ENCODE peak calls at places on chromosome 4, in ten cellular contexts. I is Kasumi-1, O is HT1080, G is amygdala, E is activated gamma-delta T cell, F is fibroblast of lung, X is OCI-M1, L is GM20000, K is GM23248, Q is anterior cingulate cortex. P is an unnamed sample.
A peak's percentile ranks its signal among the peaks of the same experiment; 100 is the strongest.

GRCh38 chr4:157885785-157886184 is 287.0 kb downstream of the GASK1B start:
- DNase-seq in I (no peak), O (no peak), G (no peak), E (no peak), F (no peak), X (no peak), L (no peak), K (no peak), Q (no peak), P (no peak)

GRCh38 chr4:85370400-85371032 is 104.4 kb upstream of the ARHGAP24 start:
- DNase-seq in I (peak; percentile 74), O (peak; percentile 34), G (peak; percentile 17), E (no peak), F (peak; percentile 20), X (peak; percentile 63), L (peak; percentile 13), K (peak; percentile 60), Q (peak; percentile 0), P (no peak)

GRCh38 chr4:1208970-1209704 is 36.8 kb upstream of the SPON2 start:
- DNase-seq in I (no peak), O (no peak), G (no peak), E (no peak), F (peak; percentile 50), X (no peak), L (no peak), K (no peak), Q (no peak), P (no peak)

GRCh38 chr4:94452476-94453300 is 946 bp downstream of the PDLIM5 start:
- DNase-seq in I (peak; percentile 40), O (peak; percentile 80), G (peak; percentile 55), E (no peak), F (peak; percentile 90), X (peak; percentile 77), L (peak; percentile 26), K (peak; percentile 93), Q (peak; percentile 13), P (peak; percentile 12)

GRCh38 chr4:67054901-67055300 is 490.4 kb downstream of the CENPC start:
- DNase-seq in I (no peak), O (no peak), G (no peak), E (no peak), F (peak; percentile 47), X (no peak), L (no peak), K (no peak), Q (no peak), P (no peak)

GRCh38 chr4:73705056-73705432 is 35.3 kb upstream of the CXCL8 start:
- DNase-seq in I (no peak), O (peak; percentile 91), G (no peak), E (no peak), F (peak; percentile 84), X (no peak), L (no peak), K (peak; percentile 83), Q (no peak), P (no peak)

GRCh38 chr4:118410143-118410542 is 57.3 kb upstream of the PRSS12 start:
- DNase-seq in I (no peak), O (peak; percentile 58), G (no peak), E (no peak), F (peak; percentile 76), X (no peak), L (no peak), K (peak; percentile 78), Q (no peak), P (no peak)

GRCh38 chr4:121706595-121707021 is 9.8 kb upstream of the ANXA5 start:
- DNase-seq in I (no peak), O (peak; percentile 89), G (no peak), E (no peak), F (peak; percentile 96), X (peak; percentile 74), L (no peak), K (peak; percentile 83), Q (no peak), P (no peak)

GRCh38 chr4:54959656-54960055 is 165.7 kb downstream of the KDR start:
- DNase-seq in I (no peak), O (no peak), G (no peak), E (no peak), F (peak; percentile 87), X (no peak), L (no peak), K (peak; percentile 83), Q (no peak), P (no peak)

GRCh38 chr4:56768301-56768700 is 53.2 kb downstream of the SPINK2 start:
- DNase-seq in I (no peak), O (no peak), G (no peak), E (no peak), F (no peak), X (peak; percentile 20), L (no peak), K (no peak), Q (no peak), P (no peak)

GRCh38 chr4:1551211-1551610 is 132.9 kb downstream of the FAM53A start:
- DNase-seq in I (no peak), O (no peak), G (no peak), E (no peak), F (no peak), X (no peak), L (no peak), K (no peak), Q (no peak), P (no peak)

GRCh38 chr4:168409089-168409801 is 71.0 kb downstream of the DDX60L start:
- DNase-seq in I (no peak), O (peak; percentile 57), G (no peak), E (no peak), F (peak; percentile 58), X (no peak), L (no peak), K (peak; percentile 62), Q (no peak), P (no peak)

GRCh38 chr4:149896428-149896827 is 80.8 kb upstream of the IQCM start:
- DNase-seq in I (peak; percentile 40), O (peak; percentile 32), G (peak; percentile 2), E (no peak), F (peak; percentile 53), X (peak; percentile 78), L (no peak), K (peak; percentile 80), Q (no peak), P (no peak)

GRCh38 chr4:6362896-6363295 is 93.2 kb downstream of the WFS1 start:
- DNase-seq in I (no peak), O (no peak), G (no peak), E (no peak), F (peak; percentile 30), X (peak; percentile 52), L (peak; percentile 49), K (peak; percentile 49), Q (no peak), P (peak; percentile 12)

GRCh38 chr4:54861201-54861600 is 203.4 kb downstream of the KIT start:
- DNase-seq in I (no peak), O (no peak), G (no peak), E (no peak), F (no peak), X (no peak), L (no peak), K (no peak), Q (no peak), P (no peak)

GRCh38 chr4:143026459-143027170 is 158.1 kb upstream of the USP38 start:
- DNase-seq in I (no peak), O (no peak), G (no peak), E (no peak), F (peak; percentile 33), X (no peak), L (no peak), K (peak; percentile 73), Q (no peak), P (no peak)

GRCh38 chr4:184248216-184248615 is 30.5 kb upstream of the ENPP6 start:
- DNase-seq in I (no peak), O (no peak), G (no peak), E (no peak), F (no peak), X (no peak), L (no peak), K (peak; percentile 23), Q (no peak), P (no peak)

GRCh38 chr4:105765690-105766407 is 57.3 kb downstream of the GSTCD start:
- DNase-seq in I (peak; percentile 25), O (peak; percentile 92), G (no peak), E (no peak), F (peak; percentile 94), X (peak; percentile 71), L (no peak), K (peak; percentile 83), Q (no peak), P (no peak)

GRCh38 chr4:78945638-78946179 is 6.5 kb upstream of the PAQR3 start:
- DNase-seq in I (no peak), O (peak; percentile 6), G (no peak), E (no peak), F (peak; percentile 50), X (peak; percentile 13), L (no peak), K (no peak), Q (no peak), P (no peak)

GRCh38 chr4:151679247-151679646 is 81.6 kb downstream of the GATB start:
- DNase-seq in I (no peak), O (no peak), G (no peak), E (no peak), F (no peak), X (no peak), L (no peak), K (no peak), Q (no peak), P (no peak)

GRCh38 chr4:15577508-15577907 is 77.6 kb downstream of the FBXL5 start:
- DNase-seq in I (no peak), O (no peak), G (no peak), E (no peak), F (peak; percentile 59), X (no peak), L (no peak), K (peak; percentile 54), Q (no peak), P (no peak)

GRCh38 chr4:68272860-68273259 is 27.4 kb upstream of the TMPRSS11B start:
- DNase-seq in I (no peak), O (no peak), G (no peak), E (no peak), F (peak; percentile 57), X (no peak), L (no peak), K (peak; percentile 64), Q (no peak), P (no peak)

GRCh38 chr4:157713342-157713741 is 459.5 kb downstream of the GASK1B start:
- DNase-seq in I (no peak), O (peak; percentile 28), G (no peak), E (no peak), F (no peak), X (no peak), L (no peak), K (no peak), Q (no peak), P (no peak)

GRCh38 chr4:3465698-3466671 is 2.9 kb downstream of the DOK7 start:
- DNase-seq in I (no peak), O (no peak), G (no peak), E (no peak), F (no peak), X (no peak), L (no peak), K (peak; percentile 34), Q (no peak), P (no peak)

GRCh38 chr4:146585761-146586333 is 52.8 kb upstream of the POU4F2 start:
- DNase-seq in I (peak; percentile 43), O (peak; percentile 53), G (no peak), E (no peak), F (peak; percentile 41), X (peak; percentile 20), L (no peak), K (peak; percentile 77), Q (no peak), P (no peak)

GRCh38 chr4:53541577-53542206 is 49.6 kb downstream of the LNX1 start:
- DNase-seq in I (no peak), O (peak; percentile 81), G (no peak), E (no peak), F (peak; percentile 96), X (no peak), L (no peak), K (peak; percentile 95), Q (no peak), P (no peak)

GRCh38 chr4:74152841-74153240 is 5.1 kb upstream of the MTHFD2L start:
- DNase-seq in I (no peak), O (no peak), G (no peak), E (no peak), F (no peak), X (no peak), L (no peak), K (no peak), Q (no peak), P (no peak)

GRCh38 chr4:159010563-159011260 is 92.2 kb upstream of the RAPGEF2 start:
- DNase-seq in I (no peak), O (no peak), G (peak; percentile 52), E (no peak), F (peak; percentile 79), X (no peak), L (no peak), K (peak; percentile 85), Q (no peak), P (no peak)